ENCODE peak calls at places on chromosomes 16 and 17, in nine cellular contexts. M is fibroblast of pulmonary artery; Z is activated CD4-positive, alpha-beta T cell treated with anti-CD3 and anti-CD28 coated beads for 48 hours; U is activated T-cell treated with anti-CD3 and anti-CD28 coated beads for 1 hour; G is lung; C is left colon; B is aorta; J is substantia nigra; W is BJ. Q is an unnamed sample.

GRCh38 chr17:39634384-39634871 is 2.5 kb upstream of the STARD3 start:
- DNase-seq in C (no peak), W (no peak), J (no peak), M (peak; percentile 62), U (no peak), G (no peak), B (no peak), Z (peak; percentile 21), Q (no peak)

GRCh38 chr17:1912146-1912545 is 82.3 kb downstream of the RPA1 start:
- DNase-seq in B (peak; percentile 10), U (no peak), Z (no peak), J (no peak), C (no peak), M (no peak), W (no peak), G (no peak), Q (no peak)

GRCh38 chr17:2087597-2088211 is 32.8 kb downstream of the HIC1 start:
- DNase-seq in W (no peak), C (peak; percentile 50), G (peak; percentile 51), B (peak; percentile 84), U (no peak), M (peak; percentile 40), Z (peak; percentile 73), J (no peak), Q (no peak)

GRCh38 chr17:49022391-49022941 is 25.3 kb downstream of the IGF2BP1 start:
- DNase-seq in U (no peak), J (no peak), M (peak; percentile 83), C (no peak), W (no peak), Z (no peak), B (no peak), G (no peak), Q (no peak)

GRCh38 chr17:22692066-22692800 is 999.9 kb downstream of the KCNJ18 start:
- DNase-seq in M (no peak), B (no peak), U (no peak), G (peak; percentile 22), W (no peak), Z (no peak), J (no peak), C (no peak), Q (no peak)

GRCh38 chr16:64012166-64012565 is 1109.7 kb downstream of the CDH11 start:
- DNase-seq in J (no peak), M (peak; percentile 3), Z (no peak), W (no peak), G (no peak), C (no peak), U (no peak), B (no peak), Q (no peak)

GRCh38 chr17:43530303-43531081 is 15.6 kb downstream of the ETV4 start:
- DNase-seq in C (peak; percentile 44), B (peak; percentile 80), Z (no peak), M (peak; percentile 92), J (no peak), W (no peak), G (peak; percentile 79), U (no peak), Q (no peak)

GRCh38 chr16:20799599-20799998 is 6.7 kb downstream of the ERI2 start:
- DNase-seq in J (no peak), G (no peak), W (no peak), U (no peak), B (no peak), C (no peak), M (peak; percentile 35), Z (no peak), Q (no peak)

GRCh38 chr17:4720787-4721186 is 10.4 kb downstream of the ARRB2 start:
- DNase-seq in G (no peak), J (no peak), Z (no peak), W (no peak), U (no peak), M (no peak), C (no peak), B (no peak), Q (no peak)

GRCh38 chr17:60386475-60387058 is 5.4 kb downstream of the USP32 start:
- DNase-seq in Z (no peak), W (no peak), C (no peak), J (no peak), U (no peak), B (no peak), G (no peak), M (no peak), Q (no peak)

GRCh38 chr17:63631062-63631461 is 8.8 kb downstream of the MAP3K3 start:
- DNase-seq in B (no peak), W (no peak), J (no peak), C (no peak), Z (no peak), G (no peak), M (no peak), U (no peak), Q (no peak)

GRCh38 chr17:35019386-35020179 is 39.3 kb downstream of the LIG3 start:
- DNase-seq in J (no peak), W (no peak), U (no peak), B (no peak), M (no peak), C (no peak), G (no peak), Z (no peak), Q (no peak)

GRCh38 chr17:76252040-76252954 is 12.0 kb upstream of the RNF157 start:
- DNase-seq in U (no peak), M (peak; percentile 64), Z (no peak), G (no peak), W (peak; percentile 97), C (no peak), J (no peak), B (peak; percentile 80), Q (no peak)

GRCh38 chr17:45320931-45321461 is 4.2 kb upstream of the MAP3K14 start:
- DNase-seq in M (peak; percentile 83), C (no peak), U (no peak), J (no peak), Z (no peak), W (peak; percentile 99), B (no peak), G (no peak), Q (no peak)

GRCh38 chr17:82830249-82830661 is 9.6 kb downstream of the ZNF750 start:
- DNase-seq in B (no peak), U (no peak), M (peak; percentile 48), Z (no peak), C (no peak), J (no peak), G (no peak), W (no peak), Q (no peak)

GRCh38 chr16:85711982-85712587 is 23.3 kb upstream of the GINS2 start:
- DNase-seq in W (no peak), Z (no peak), C (no peak), G (no peak), U (no peak), J (no peak), B (no peak), M (no peak), Q (no peak)

GRCh38 chr16:77723108-77723514 is 797 bp downstream of the NUDT7 start:
- DNase-seq in G (no peak), M (peak; percentile 74), B (peak; percentile 50), Z (no peak), C (peak; percentile 28), W (no peak), U (no peak), J (peak; percentile 31), Q (no peak)

Q was measured in caudate nucleus.